ENCODE peak calls at places on chromosomes 2 and 18, in nine cellular contexts. W, E, F, T, U, N, H, C and Y are unnamed samples.

GRCh38 chr18:45980229-45980628 is 13.1 kb upstream of the EPG5 start:
- DNase-seq in W (no peak), E (no peak), F (no peak), T (no peak), U (no peak), N (no peak), H (no peak), C (no peak), Y (no peak)

GRCh38 chr18:3402962-3403585 is 46.9 kb upstream of the TGIF1 start:
- DNase-seq in W (no peak), E (no peak), F (peak), T (no peak), U (no peak), N (no peak), H (no peak), C (no peak), Y (no peak)

GRCh38 chr2:219041252-219041651 is at the start of gene CFAP65:
- DNase-seq in W (no peak), E (peak), F (no peak), T (no peak), U (peak), N (peak), H (no peak), C (no peak), Y (peak)

GRCh38 chr2:148990968-148991367 is 47.5 kb upstream of the LYPD6B start:
- DNase-seq in W (no peak), E (no peak), F (no peak), T (no peak), U (no peak), N (no peak), H (no peak), C (no peak), Y (no peak)

GRCh38 chr2:174327559-174327897 is 7.2 kb upstream of the SP9 start:
- DNase-seq in W (no peak), E (no peak), F (no peak), T (no peak), U (no peak), N (no peak), H (no peak), C (no peak), Y (no peak)

GRCh38 chr2:212361174-212361756 is 177.3 kb downstream of the ERBB4 start:
- DNase-seq in W (no peak), E (no peak), F (no peak), T (no peak), U (no peak), N (no peak), H (no peak), C (no peak), Y (no peak)

GRCh38 chr18:9242987-9243386 is 91.6 kb upstream of the TWSG1 start:
- DNase-seq in W (no peak), E (no peak), F (no peak), T (no peak), U (no peak), N (no peak), H (no peak), C (no peak), Y (no peak)

GRCh38 chr18:75273817-75274216 is 63.2 kb downstream of the TSHZ1 start:
- DNase-seq in W (no peak), E (no peak), F (no peak), T (no peak), U (no peak), N (no peak), H (no peak), C (no peak), Y (no peak)

GRCh38 chr2:65846984-65847383 is 414.6 kb upstream of the SPRED2 start:
- DNase-seq in W (no peak), E (no peak), F (no peak), T (no peak), U (no peak), N (no peak), H (no peak), C (no peak), Y (no peak)

GRCh38 chr2:241940329-241940728 is 70.8 kb downstream of the RTP5 start:
- DNase-seq in W (peak), E (no peak), F (no peak), T (no peak), U (no peak), N (no peak), H (no peak), C (no peak), Y (no peak)

GRCh38 chr18:23363865-23364570 is 89.1 kb upstream of the RIOK3 start:
- DNase-seq in W (no peak), E (no peak), F (no peak), T (no peak), U (no peak), N (no peak), H (no peak), C (no peak), Y (no peak)

GRCh38 chr18:54607213-54607934 is 16.3 kb downstream of the DYNAP start:
- DNase-seq in W (no peak), E (no peak), F (no peak), T (no peak), U (no peak), N (peak), H (no peak), C (no peak), Y (no peak)

GRCh38 chr2:191610749-191611148 is 67.2 kb upstream of the NABP1 start:
- DNase-seq in W (no peak), E (no peak), F (no peak), T (no peak), U (no peak), N (no peak), H (no peak), C (no peak), Y (no peak)

GRCh38 chr2:51620830-51621229 is 588.9 kb upstream of the NRXN1 start:
- DNase-seq in W (no peak), E (peak), F (peak), T (no peak), U (no peak), N (no peak), H (no peak), C (no peak), Y (no peak)

GRCh38 chr2:84970266-84970955 is 550 bp upstream of the KCMF1 start:
- DNase-seq in W (peak), E (no peak), F (no peak), T (peak), U (peak), N (peak), H (peak), C (peak), Y (peak)

GRCh38 chr2:16588565-16588964 is 77.1 kb downstream of the CYRIA start:
- DNase-seq in W (no peak), E (no peak), F (no peak), T (no peak), U (no peak), N (no peak), H (no peak), C (no peak), Y (no peak)

GRCh38 chr2:1625281-1626001 is 118.9 kb downstream of the PXDN start:
- DNase-seq in W (no peak), E (peak), F (peak), T (no peak), U (no peak), N (peak), H (no peak), C (no peak), Y (no peak)

GRCh38 chr2:50872543-50872942 is 159.4 kb downstream of the NRXN1 start:
- DNase-seq in W (no peak), E (no peak), F (no peak), T (no peak), U (no peak), N (peak), H (no peak), C (no peak), Y (no peak)

GRCh38 chr2:187403568-187404260 is 44.3 kb downstream of the CALCRL start:
- DNase-seq in W (no peak), E (no peak), F (no peak), T (no peak), U (no peak), N (no peak), H (no peak), C (no peak), Y (no peak)